ENCODE peak calls at places on chromosomes 2 and 18, in four cellular contexts. R, G, D and Z are unnamed samples.

GRCh38 chr18:24019641-24020331 is 5.2 kb downstream of the TTC39C start:
- DNase-seq in R (no peak), G (no peak), D (no peak), Z (no peak)

GRCh38 chr2:219298759-219299371 is 10.3 kb downstream of the PTPRN start:
- DNase-seq in G (peak), D (peak), R (peak), Z (no peak)

GRCh38 chr2:181468313-181468712 is 11.1 kb downstream of the ITGA4 start:
- DNase-seq in R (no peak), D (no peak), G (no peak), Z (no peak)

GRCh38 chr2:70643715-70644114 is 90.1 kb upstream of the TGFA start:
- DNase-seq in G (peak), R (no peak), D (no peak), Z (no peak)

GRCh38 chr18:59881728-59882685 is 17.8 kb upstream of the PMAIP1 start:
- DNase-seq in D (no peak), R (no peak), G (peak), Z (no peak)

GRCh38 chr2:224366269-224366668 is 35.6 kb downstream of the FAM124B start:
- DNase-seq in G (no peak), R (no peak), D (no peak), Z (no peak)

GRCh38 chr2:228519561-228519960 is 338.1 kb upstream of the SPHKAP start:
- DNase-seq in G (no peak), R (no peak), D (no peak), Z (no peak)

GRCh38 chr2:231411871-231412615 is 16.5 kb downstream of the B3GNT7 start:
- DNase-seq in G (peak), D (peak), R (peak), Z (peak)

GRCh38 chr2:82636411-82637020 is 1822.6 kb downstream of the SUCLG1 start:
- DNase-seq in R (no peak), D (no peak), G (no peak), Z (no peak)

GRCh38 chr2:86284401-86284841 is 53.0 kb downstream of the REEP1 start:
- DNase-seq in R (no peak), D (no peak), G (peak), Z (no peak)

GRCh38 chr2:38722271-38723115 is 28.7 kb downstream of the SRSF7 start:
- DNase-seq in G (no peak), D (no peak), R (no peak), Z (no peak)

GRCh38 chr18:28123401-28124030 is 53.4 kb downstream of the CDH2 start:
- DNase-seq in G (no peak), R (no peak), D (no peak), Z (no peak)

GRCh38 chr2:46480562-46480961 is 1.2 kb downstream of the TMEM247 start:
- DNase-seq in D (no peak), G (no peak), R (no peak), Z (no peak)

GRCh38 chr2:174631009-174631981 is 33.7 kb upstream of the WIPF1 start:
- DNase-seq in G (no peak), R (peak), D (no peak), Z (no peak)